ENCODE peak calls at places on chromosomes 1 and 21, in nine cellular contexts. N is cardiac muscle cell, G is thoracic aorta, F is heart left ventricle, D is IMR-90, P is kidney epithelial cell, B is B cell, E is endothelial cell, R is HFF-Myc. W is an unnamed sample.
A peak's percentile ranks its signal among the peaks of the same experiment; 100 is the strongest.

GRCh38 chr21:41684381-41685245 is 82.2 kb downstream of the RIPK4 start:
- DNase-seq in N (no peak), G (no peak), F (no peak), D (peak; percentile 67), P (no peak), B (no peak), E (no peak), R (no peak), W (no peak)

GRCh38 chr1:110673805-110674336 is 869 bp downstream of the KCNA3 start:
- DNase-seq in N (no peak), G (no peak), F (no peak), D (no peak), P (no peak), B (no peak), E (no peak), R (no peak), W (peak; percentile 37)

GRCh38 chr1:48415050-48415449 is 57.0 kb downstream of the SPATA6 start:
- DNase-seq in N (no peak), G (no peak), F (no peak), D (no peak), P (no peak), B (no peak), E (no peak), R (no peak), W (no peak)

GRCh38 chr1:71357708-71358107 is 276.9 kb upstream of the ZRANB2 start:
- DNase-seq in N (no peak), G (no peak), F (no peak), D (no peak), P (no peak), B (no peak), E (no peak), R (no peak), W (no peak)

GRCh38 chr1:16046865-16047264 is 3.3 kb downstream of the CLCNKB start:
- DNase-seq in N (no peak), G (no peak), F (no peak), D (no peak), P (no peak), B (no peak), E (no peak), R (no peak), W (no peak)

GRCh38 chr1:168582690-168583325 is 6.4 kb downstream of the XCL1 start:
- DNase-seq in N (no peak), G (no peak), F (no peak), D (peak; percentile 8), P (peak; percentile 82), B (no peak), E (no peak), R (peak; percentile 33), W (no peak)

GRCh38 chr1:155127672-155128468 is at the start of gene EFNA1:
- DNase-seq in N (peak; percentile 81), G (no peak), F (peak; percentile 76), D (no peak), P (no peak), B (peak; percentile 60), E (peak; percentile 73), R (no peak), W (peak; percentile 43)

GRCh38 chr1:224526771-224527170 is 89.3 kb upstream of the CNIH3 start:
- DNase-seq in N (no peak), G (no peak), F (no peak), D (no peak), P (no peak), B (no peak), E (no peak), R (no peak), W (no peak)

GRCh38 chr1:246147471-246148461 is 359.3 kb downstream of the SMYD3 start:
- DNase-seq in N (no peak), G (no peak), F (no peak), D (no peak), P (no peak), B (no peak), E (no peak), R (no peak), W (no peak)
- TF ChIP-seq CTCF in N (no peak), G (no peak), F (no peak), D (no peak), P (no peak), B (no peak), E (no peak), R (no peak), W (no peak)

GRCh38 chr1:153190373-153190772 is 12.9 kb upstream of the LELP1 start:
- DNase-seq in N (peak; percentile 1), G (no peak), F (no peak), D (no peak), P (no peak), B (no peak), E (no peak), R (no peak), W (no peak)
- TF ChIP-seq CTCF in N (no peak), G (no peak), F (no peak), D (no peak), P (peak; percentile 18), B (no peak), E (peak; percentile 16), R (no peak), W (no peak)

GRCh38 chr1:39136635-39137034 is 67.9 kb upstream of the MACF1 start:
- DNase-seq in N (no peak), G (no peak), F (no peak), D (no peak), P (no peak), B (no peak), E (no peak), R (no peak), W (no peak)
- TF ChIP-seq CTCF in N (no peak), G (peak; percentile 9), F (no peak), D (peak; percentile 17), P (no peak), B (no peak), E (no peak), R (no peak), W (no peak)

GRCh38 chr1:156360534-156360933 is 8.5 kb upstream of the RHBG start:
- DNase-seq in N (no peak), G (no peak), F (no peak), D (no peak), P (no peak), B (no peak), E (no peak), R (no peak), W (no peak)

GRCh38 chr1:156359973-156360372 is 9.0 kb upstream of the RHBG start:
- DNase-seq in N (peak; percentile 37), G (no peak), F (no peak), D (peak; percentile 43), P (no peak), B (no peak), E (peak; percentile 34), R (peak; percentile 36), W (no peak)

GRCh38 chr1:156357977-156358376 is 11.0 kb upstream of the RHBG start:
- DNase-seq in N (no peak), G (no peak), F (no peak), D (no peak), P (no peak), B (no peak), E (no peak), R (no peak), W (no peak)

GRCh38 chr1:156356262-156356874 is 12.6 kb upstream of the RHBG start:
- DNase-seq in N (no peak), G (no peak), F (no peak), D (no peak), P (no peak), B (no peak), E (no peak), R (no peak), W (no peak)

DNA sequence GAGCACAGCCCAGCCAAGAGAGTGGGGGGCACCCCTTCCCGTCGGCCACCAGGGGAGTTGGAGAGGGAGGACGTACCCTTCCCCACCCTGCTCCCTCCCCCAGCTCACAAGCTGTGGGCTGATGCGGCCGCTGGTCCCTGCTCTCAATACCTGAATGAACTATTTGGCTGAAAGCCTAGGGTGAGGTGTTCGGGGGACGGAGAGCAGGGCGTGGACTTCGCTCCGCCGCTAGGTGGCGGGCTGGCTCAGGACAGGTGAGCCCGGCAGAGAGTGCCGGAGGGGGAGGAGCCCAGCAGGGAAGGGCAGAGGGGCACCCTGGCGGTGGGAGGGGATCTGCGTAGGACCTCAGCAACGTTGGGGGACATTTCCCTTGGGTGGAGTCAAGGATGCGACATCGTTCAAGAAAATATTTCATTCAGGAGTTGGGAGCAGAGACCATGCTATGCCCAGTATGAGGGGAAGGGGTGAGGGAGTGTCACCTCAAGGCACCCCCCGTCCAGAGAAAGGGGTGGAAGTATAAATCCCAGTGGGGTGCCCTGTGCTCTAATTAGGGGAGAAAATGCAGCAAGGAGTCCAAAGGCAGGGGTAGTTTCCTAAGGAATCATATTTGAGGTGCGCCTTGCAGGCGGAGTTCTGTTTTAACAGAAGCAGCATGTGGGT is 12.0 kb upstream of the RHBG start:
- DNase-seq in N (peak; percentile 80), G (no peak), F (no peak), D (no peak), P (no peak), B (peak; percentile 83), E (peak; percentile 78), R (no peak), W (peak; percentile 74)
- TF ChIP-seq CTCF in N (peak; percentile 52), G (peak; percentile 55), F (peak; percentile 83), D (peak; percentile 49), P (peak; percentile 94), B (peak; percentile 99), E (peak; percentile 91), R (peak; percentile 97), W (peak; percentile 84)

GRCh38 chr1:201982923-201983805 is 716 bp downstream of the RNPEP start:
- DNase-seq in N (peak; percentile 69), G (no peak), F (peak; percentile 83), D (peak; percentile 70), P (no peak), B (peak; percentile 70), E (peak; percentile 56), R (peak; percentile 51), W (peak; percentile 65)
- TF ChIP-seq CTCF in N (peak; percentile 24), G (no peak), F (peak; percentile 15), D (peak; percentile 14), P (peak; percentile 1), B (no peak), E (peak; percentile 4), R (no peak), W (no peak)